ENCODE peak calls at places on chromosomes 1 and 21, in six cellular contexts. T is esophagus muscularis mucosa, N is sigmoid colon, X is IMR-90, W is stomach, U is mucosa of descending colon. J is an unnamed sample.
A peak's percentile ranks its signal among the peaks of the same experiment; 100 is the strongest.

GRCh38 chr1:210397252-210397651 is 68.5 kb downstream of the HHAT start:
- DNase-seq in T (no peak), N (no peak), X (peak; percentile 59), W (no peak), U (no peak), J (no peak)

GRCh38 chr1:28538286-28538685 is 14.6 kb upstream of the TRNAU1AP start:
- DNase-seq in T (no peak), N (no peak), X (no peak), W (no peak), U (no peak), J (no peak)

GRCh38 chr1:5887436-5888290 is 104.6 kb downstream of the NPHP4 start:
- DNase-seq in T (no peak), N (no peak), X (no peak), W (no peak), U (no peak), J (no peak)

GRCh38 chr1:72777918-72778317 is 495.6 kb upstream of the NEGR1 start:
- DNase-seq in T (no peak), N (no peak), X (no peak), W (no peak), U (no peak), J (no peak)

GRCh38 chr1:24767351-24767750 is 22.1 kb downstream of the CLIC4 start:
- DNase-seq in T (peak; percentile 24), N (no peak), X (no peak), W (no peak), U (no peak), J (no peak)

GRCh38 chr1:232678185-232678886 is 48.4 kb upstream of the SIPA1L2 start:
- DNase-seq in T (no peak), N (no peak), X (peak; percentile 65), W (peak; percentile 71), U (no peak), J (no peak)

GRCh38 chr1:55468438-55468837 is 253.3 kb upstream of the USP24 start:
- DNase-seq in T (peak; percentile 80), N (no peak), X (peak; percentile 18), W (no peak), U (no peak), J (no peak)

GRCh38 chr1:215132156-215132555 is 49.6 kb downstream of the KCNK2 start:
- DNase-seq in T (no peak), N (no peak), X (peak; percentile 53), W (no peak), U (no peak), J (no peak)

GRCh38 chr1:55554611-55555010 is 339.4 kb upstream of the USP24 start:
- DNase-seq in T (no peak), N (no peak), X (no peak), W (no peak), U (no peak), J (no peak)

GRCh38 chr1:192907545-192908243 is 98.9 kb downstream of the RGS2 start:
- DNase-seq in T (no peak), N (no peak), X (peak; percentile 20), W (no peak), U (no peak), J (no peak)

GRCh38 chr1:67635055-67635809 is 49.8 kb upstream of the GADD45A start:
- DNase-seq in T (peak; percentile 39), N (no peak), X (no peak), W (peak; percentile 32), U (no peak), J (no peak)

GRCh38 chr1:165129568-165130164 is 226.8 kb downstream of the LMX1A start:
- DNase-seq in T (peak; percentile 89), N (no peak), X (peak; percentile 9), W (peak; percentile 72), U (peak; percentile 59), J (peak; percentile 81)

GRCh38 chr1:161307230-161307768 is 2.5 kb downstream of the MPZ start:
- DNase-seq in T (no peak), N (no peak), X (peak; percentile 50), W (no peak), U (no peak), J (no peak)

GRCh38 chr1:51044199-51044598 is 57.8 kb upstream of the C1orf185 start:
- DNase-seq in T (no peak), N (no peak), X (no peak), W (no peak), U (no peak), J (no peak)

GRCh38 chr1:10829965-10830515 is 33.6 kb upstream of the CASZ1 start:
- DNase-seq in T (no peak), N (no peak), X (no peak), W (no peak), U (no peak), J (no peak)

GRCh38 chr1:201149400-201149799 is 4.9 kb downstream of the TMEM9 start:
- DNase-seq in T (no peak), N (no peak), X (peak; percentile 44), W (no peak), U (no peak), J (no peak)

GRCh38 chr1:217311766-217312165 is 319.1 kb downstream of the GPATCH2 start:
- DNase-seq in T (no peak), N (no peak), X (peak; percentile 20), W (no peak), U (no peak), J (no peak)

GRCh38 chr1:1136547-1137230 is 20.8 kb upstream of the C1orf159 start:
- DNase-seq in T (no peak), N (no peak), X (no peak), W (peak; percentile 91), U (peak; percentile 91), J (no peak)

GRCh38 chr1:112335351-112335750 is 60.7 kb upstream of the CTTNBP2NL start:
- DNase-seq in T (no peak), N (no peak), X (peak; percentile 4), W (no peak), U (no peak), J (no peak)

GRCh38 chr1:246901874-246902273 is 29.9 kb downstream of the AHCTF1 start:
- DNase-seq in T (no peak), N (no peak), X (no peak), W (no peak), U (no peak), J (no peak)

GRCh38 chr1:52364235-52364839 is 1.7 kb downstream of the CC2D1B start:
- DNase-seq in T (no peak), N (no peak), X (no peak), W (no peak), U (no peak), J (no peak)

GRCh38 chr1:235617808-235618207 is 31.8 kb downstream of the GNG4 start:
- DNase-seq in T (no peak), N (no peak), X (peak; percentile 77), W (no peak), U (no peak), J (no peak)

GRCh38 chr1:41504126-41505035 is 19.9 kb upstream of the EDN2 start:
- DNase-seq in T (no peak), N (no peak), X (peak; percentile 68), W (no peak), U (no peak), J (no peak)

GRCh38 chr1:116396769-116397168 is 23.7 kb downstream of the ATP1A1 start:
- DNase-seq in T (no peak), N (no peak), X (no peak), W (no peak), U (no peak), J (no peak)

GRCh38 chr21:21682172-21682571 is 684.0 kb downstream of the NCAM2 start:
- DNase-seq in T (no peak), N (no peak), X (peak; percentile 47), W (no peak), U (no peak), J (no peak)

GRCh38 chr1:182181167-182181572 is 119.7 kb upstream of the ZNF648 start:
- DNase-seq in T (no peak), N (no peak), X (no peak), W (peak; percentile 67), U (no peak), J (no peak)

GRCh38 chr1:167722152-167722869 is 529 bp downstream of the MPZL1 start:
- DNase-seq in T (no peak), N (peak; percentile 75), X (peak; percentile 19), W (peak; percentile 60), U (peak; percentile 75), J (peak; percentile 29)

GRCh38 chr1:109441105-109441504 is 14.9 kb upstream of the PSMA5 start:
- DNase-seq in T (no peak), N (no peak), X (peak; percentile 43), W (no peak), U (no peak), J (no peak)

GRCh38 chr1:174158767-174159252 is 510 bp upstream of the RABGAP1L start:
- DNase-seq in T (no peak), N (no peak), X (no peak), W (no peak), U (no peak), J (no peak)

GRCh38 chr1:17274186-17275170 is 25.6 kb downstream of the PADI3 start:
- DNase-seq in T (no peak), N (peak; percentile 50), X (peak; percentile 29), W (peak; percentile 32), U (peak; percentile 86), J (no peak)

GRCh38 chr1:6260433-6260934 is 414 bp downstream of the GPR153 start:
- DNase-seq in T (no peak), N (peak; percentile 77), X (no peak), W (no peak), U (no peak), J (no peak)

GRCh38 chr1:239308701-239309333 is 77.6 kb upstream of the CHRM3 start:
- DNase-seq in T (no peak), N (no peak), X (no peak), W (peak; percentile 67), U (peak; percentile 57), J (no peak)

GRCh38 chr1:21622466-21623315 is 46.5 kb downstream of the RAP1GAP start:
- DNase-seq in T (no peak), N (no peak), X (no peak), W (peak; percentile 81), U (peak; percentile 82), J (no peak)

GRCh38 chr21:30733026-30733425 is 14.0 kb downstream of the KRTAP21-2 start:
- DNase-seq in T (no peak), N (no peak), X (no peak), W (no peak), U (no peak), J (no peak)
- TF ChIP-seq CTCF in T (no peak), N (no peak), X (no peak), W (no peak), U (no peak), J (no peak)

GRCh38 chr1:156413310-156414246 is 44.6 kb downstream of the RHBG start:
- DNase-seq in T (no peak), N (no peak), X (no peak), W (no peak), U (no peak), J (no peak)
- TF ChIP-seq CTCF in T (no peak), N (no peak), X (no peak), W (no peak), U (no peak), J (no peak)

GRCh38 chr1:159945483-159946241 is at the start of gene IGSF9:
- DNase-seq in T (no peak), N (peak; percentile 90), X (peak; percentile 49), W (peak; percentile 91), U (peak; percentile 91), J (peak; percentile 91)
- TF ChIP-seq CTCF in T (peak; percentile 62), N (peak; percentile 36), X (peak; percentile 39), W (peak; percentile 52), U (no peak), J (peak; percentile 85)

GRCh38 chr1:171141336-171142051 is 43.6 kb upstream of the FMO2 start:
- DNase-seq in T (no peak), N (peak; percentile 82), X (peak; percentile 96), W (no peak), U (no peak), J (no peak)
- TF ChIP-seq CTCF in T (no peak), N (no peak), X (peak; percentile 44), W (peak; percentile 7), U (no peak), J (peak; percentile 9)

J was measured in D721Med.